ENCODE peak calls at places on chromosome 15, in ten cellular contexts. One of them, this sample, is unnamed.

GRCh38 chr15:70817266-70817665 is 36.7 kb downstream of the LARP6 start:
- DNase-seq in colonic mucosa: no peak
- DNase-seq in fibroblast of lung: no peak
- DNase-seq in foreskin fibroblast: no peak
- DNase-seq in right atrium auricular region: no peak
- DNase-seq in cardiac fibroblast: no peak
- DNase-seq in HepG2: no peak
- DNase-seq in astrocyte: no peak
- DNase-seq in AG04450: no peak
- DNase-seq in lung: no peak
- DNase-seq in this sample: no peak

GRCh38 chr15:38883987-38884386 is 319.4 kb upstream of the RASGRP1 start:
- DNase-seq in colonic mucosa: no peak
- DNase-seq in fibroblast of lung: no peak
- DNase-seq in foreskin fibroblast: peak
- DNase-seq in right atrium auricular region: no peak
- DNase-seq in cardiac fibroblast: no peak
- DNase-seq in HepG2: no peak
- DNase-seq in astrocyte: peak
- DNase-seq in AG04450: no peak
- DNase-seq in lung: no peak
- DNase-seq in this sample: no peak

GRCh38 chr15:85745525-85745924 is 49.2 kb downstream of the KLHL25 start:
- DNase-seq in colonic mucosa: no peak
- DNase-seq in fibroblast of lung: no peak
- DNase-seq in foreskin fibroblast: no peak
- DNase-seq in right atrium auricular region: peak
- DNase-seq in cardiac fibroblast: no peak
- DNase-seq in HepG2: no peak
- DNase-seq in astrocyte: no peak
- DNase-seq in AG04450: no peak
- DNase-seq in lung: peak
- DNase-seq in this sample: no peak

GRCh38 chr15:29936353-29937049 is 114.2 kb upstream of the TJP1 start:
- DNase-seq in colonic mucosa: no peak
- DNase-seq in fibroblast of lung: peak
- DNase-seq in foreskin fibroblast: no peak
- DNase-seq in right atrium auricular region: no peak
- DNase-seq in cardiac fibroblast: peak
- DNase-seq in HepG2: no peak
- DNase-seq in astrocyte: peak
- DNase-seq in AG04450: no peak
- DNase-seq in lung: no peak
- DNase-seq in this sample: no peak

GRCh38 chr15:76994971-76995945 is at the start of gene PSTPIP1:
- DNase-seq in colonic mucosa: no peak
- DNase-seq in fibroblast of lung: no peak
- DNase-seq in foreskin fibroblast: no peak
- DNase-seq in right atrium auricular region: no peak
- DNase-seq in cardiac fibroblast: no peak
- DNase-seq in HepG2: no peak
- DNase-seq in astrocyte: no peak
- DNase-seq in AG04450: no peak
- DNase-seq in lung: no peak
- DNase-seq in this sample: no peak

GRCh38 chr15:48602358-48603122 is 43.0 kb downstream of the FBN1 start:
- DNase-seq in colonic mucosa: no peak
- DNase-seq in fibroblast of lung: peak
- DNase-seq in foreskin fibroblast: peak
- DNase-seq in right atrium auricular region: no peak
- DNase-seq in cardiac fibroblast: peak
- DNase-seq in HepG2: no peak
- DNase-seq in astrocyte: peak
- DNase-seq in AG04450: no peak
- DNase-seq in lung: no peak
- DNase-seq in this sample: no peak

GRCh38 chr15:52783929-52784798 is 6.0 kb downstream of the ONECUT1 start:
- DNase-seq in colonic mucosa: no peak
- DNase-seq in fibroblast of lung: no peak
- DNase-seq in foreskin fibroblast: no peak
- DNase-seq in right atrium auricular region: no peak
- DNase-seq in cardiac fibroblast: no peak
- DNase-seq in HepG2: no peak
- DNase-seq in astrocyte: no peak
- DNase-seq in AG04450: no peak
- DNase-seq in lung: no peak
- DNase-seq in this sample: no peak

GRCh38 chr15:45689616-45690015 is 54.8 kb downstream of the SQOR start:
- DNase-seq in colonic mucosa: no peak
- DNase-seq in fibroblast of lung: no peak
- DNase-seq in foreskin fibroblast: no peak
- DNase-seq in right atrium auricular region: no peak
- DNase-seq in cardiac fibroblast: no peak
- DNase-seq in HepG2: no peak
- DNase-seq in astrocyte: no peak
- DNase-seq in AG04450: no peak
- DNase-seq in lung: no peak
- DNase-seq in this sample: no peak

GRCh38 chr15:86568378-86568777 is 488.7 kb downstream of the AGBL1 start:
- DNase-seq in colonic mucosa: no peak
- DNase-seq in fibroblast of lung: no peak
- DNase-seq in foreskin fibroblast: no peak
- DNase-seq in right atrium auricular region: no peak
- DNase-seq in cardiac fibroblast: no peak
- DNase-seq in HepG2: no peak
- DNase-seq in astrocyte: no peak
- DNase-seq in AG04450: no peak
- DNase-seq in lung: no peak
- DNase-seq in this sample: no peak

GRCh38 chr15:59532770-59533379 is 78.7 kb upstream of the GCNT3 start:
- DNase-seq in colonic mucosa: no peak
- DNase-seq in fibroblast of lung: peak
- DNase-seq in foreskin fibroblast: peak
- DNase-seq in right atrium auricular region: no peak
- DNase-seq in cardiac fibroblast: peak
- DNase-seq in HepG2: peak
- DNase-seq in astrocyte: no peak
- DNase-seq in AG04450: peak
- DNase-seq in lung: no peak
- DNase-seq in this sample: no peak

GRCh38 chr15:70587896-70588567 is 175.3 kb downstream of the UACA start:
- DNase-seq in colonic mucosa: no peak
- DNase-seq in fibroblast of lung: no peak
- DNase-seq in foreskin fibroblast: no peak
- DNase-seq in right atrium auricular region: no peak
- DNase-seq in cardiac fibroblast: no peak
- DNase-seq in HepG2: no peak
- DNase-seq in astrocyte: no peak
- DNase-seq in AG04450: no peak
- DNase-seq in lung: no peak
- DNase-seq in this sample: no peak

GRCh38 chr15:70318996-70319465 is 221.3 kb upstream of the TLE3 start:
- DNase-seq in colonic mucosa: no peak
- DNase-seq in fibroblast of lung: peak
- DNase-seq in foreskin fibroblast: peak
- DNase-seq in right atrium auricular region: no peak
- DNase-seq in cardiac fibroblast: peak
- DNase-seq in HepG2: no peak
- DNase-seq in astrocyte: peak
- DNase-seq in AG04450: peak
- DNase-seq in lung: no peak
- DNase-seq in this sample: no peak

GRCh38 chr15:66131200-66131599 is 122.3 kb downstream of the MEGF11 start:
- DNase-seq in colonic mucosa: no peak
- DNase-seq in fibroblast of lung: no peak
- DNase-seq in foreskin fibroblast: no peak
- DNase-seq in right atrium auricular region: no peak
- DNase-seq in cardiac fibroblast: no peak
- DNase-seq in HepG2: no peak
- DNase-seq in astrocyte: no peak
- DNase-seq in AG04450: no peak
- DNase-seq in lung: peak
- DNase-seq in this sample: no peak

GRCh38 chr15:78006567-78007205 is 70.8 kb downstream of the TBC1D2B start:
- DNase-seq in colonic mucosa: peak
- DNase-seq in fibroblast of lung: no peak
- DNase-seq in foreskin fibroblast: no peak
- DNase-seq in right atrium auricular region: no peak
- DNase-seq in cardiac fibroblast: no peak
- DNase-seq in HepG2: no peak
- DNase-seq in astrocyte: no peak
- DNase-seq in AG04450: no peak
- DNase-seq in lung: no peak
- DNase-seq in this sample: no peak

GRCh38 chr15:68387288-68388143 is 44.4 kb downstream of the ITGA11 start:
- DNase-seq in colonic mucosa: peak
- DNase-seq in fibroblast of lung: no peak
- DNase-seq in foreskin fibroblast: no peak
- DNase-seq in right atrium auricular region: peak
- DNase-seq in cardiac fibroblast: no peak
- DNase-seq in HepG2: no peak
- DNase-seq in astrocyte: no peak
- DNase-seq in AG04450: peak
- DNase-seq in lung: no peak
- DNase-seq in this sample: no peak

GRCh38 chr15:31271706-31272557 is 54.7 kb upstream of the KLF13 start:
- DNase-seq in colonic mucosa: no peak
- DNase-seq in fibroblast of lung: no peak
- DNase-seq in foreskin fibroblast: no peak
- DNase-seq in right atrium auricular region: peak
- DNase-seq in cardiac fibroblast: no peak
- DNase-seq in HepG2: no peak
- DNase-seq in astrocyte: no peak
- DNase-seq in AG04450: no peak
- DNase-seq in lung: no peak
- DNase-seq in this sample: peak

GRCh38 chr15:63946524-63947065 is 99.7 kb downstream of the DAPK2 start:
- DNase-seq in colonic mucosa: no peak
- DNase-seq in fibroblast of lung: no peak
- DNase-seq in foreskin fibroblast: no peak
- DNase-seq in right atrium auricular region: peak
- DNase-seq in cardiac fibroblast: no peak
- DNase-seq in HepG2: no peak
- DNase-seq in astrocyte: no peak
- DNase-seq in AG04450: no peak
- DNase-seq in lung: no peak
- DNase-seq in this sample: no peak

GRCh38 chr15:50058231-50058630 is 60.8 kb downstream of the ATP8B4 start:
- DNase-seq in colonic mucosa: no peak
- DNase-seq in fibroblast of lung: peak
- DNase-seq in foreskin fibroblast: peak
- DNase-seq in right atrium auricular region: no peak
- DNase-seq in cardiac fibroblast: peak
- DNase-seq in HepG2: no peak
- DNase-seq in astrocyte: peak
- DNase-seq in AG04450: no peak
- DNase-seq in lung: no peak
- DNase-seq in this sample: no peak

DNA sequence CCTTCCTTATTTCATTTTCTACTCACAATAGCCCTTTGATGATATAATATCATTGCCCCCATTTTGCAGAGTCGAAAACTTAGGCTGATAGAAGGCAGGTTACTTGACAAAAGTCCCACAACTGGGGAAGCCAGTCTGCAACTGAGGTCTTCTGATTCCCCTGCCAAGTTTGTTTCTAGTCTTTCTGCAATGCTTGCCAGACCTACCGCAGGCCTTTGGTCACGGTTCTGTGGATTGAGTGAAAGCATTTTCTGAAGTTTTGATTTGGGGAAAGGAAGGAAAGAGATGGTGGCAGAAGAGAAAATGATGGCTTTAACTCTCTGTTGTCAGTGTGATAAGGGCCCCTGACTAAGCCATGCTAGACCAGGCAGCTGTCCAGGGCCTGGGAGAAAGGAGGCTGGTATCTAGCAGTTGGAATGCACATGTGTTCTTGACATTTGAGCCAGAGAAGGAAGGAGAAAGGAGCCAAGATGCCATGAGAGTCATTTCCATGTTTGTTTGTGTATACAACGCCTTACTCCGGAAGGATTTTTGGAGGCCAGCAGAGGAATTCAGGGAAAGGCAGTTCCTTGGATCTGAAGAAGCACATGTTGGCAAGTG is 29.9 kb downstream of the FAH start:
- DNase-seq in colonic mucosa: no peak
- DNase-seq in fibroblast of lung: peak
- DNase-seq in foreskin fibroblast: peak
- DNase-seq in right atrium auricular region: no peak
- DNase-seq in cardiac fibroblast: peak
- DNase-seq in HepG2: no peak
- DNase-seq in astrocyte: peak
- DNase-seq in AG04450: peak
- DNase-seq in lung: no peak
- DNase-seq in this sample: no peak
- TF ChIP-seq CTCF in colonic mucosa: no peak
- TF ChIP-seq CTCF in fibroblast of lung: no peak
- TF ChIP-seq CTCF in foreskin fibroblast: no peak
- TF ChIP-seq CTCF in right atrium auricular region: no peak
- TF ChIP-seq CTCF in cardiac fibroblast: no peak
- TF ChIP-seq CTCF in HepG2: no peak
- TF ChIP-seq CTCF in astrocyte: no peak
- TF ChIP-seq CTCF in AG04450: no peak
- TF ChIP-seq CTCF in lung: no peak
- TF ChIP-seq CTCF in this sample: no peak

GRCh38 chr15:26852980-26853379 is 13.9 kb upstream of the GABRA5 start:
- DNase-seq in colonic mucosa: no peak
- DNase-seq in fibroblast of lung: no peak
- DNase-seq in foreskin fibroblast: no peak
- DNase-seq in right atrium auricular region: no peak
- DNase-seq in cardiac fibroblast: no peak
- DNase-seq in HepG2: no peak
- DNase-seq in astrocyte: no peak
- DNase-seq in AG04450: no peak
- DNase-seq in lung: no peak
- DNase-seq in this sample: no peak
- TF ChIP-seq CTCF in colonic mucosa: no peak
- TF ChIP-seq CTCF in fibroblast of lung: no peak
- TF ChIP-seq CTCF in foreskin fibroblast: no peak
- TF ChIP-seq CTCF in right atrium auricular region: no peak
- TF ChIP-seq CTCF in cardiac fibroblast: no peak
- TF ChIP-seq CTCF in HepG2: no peak
- TF ChIP-seq CTCF in astrocyte: no peak
- TF ChIP-seq CTCF in AG04450: no peak
- TF ChIP-seq CTCF in lung: no peak
- TF ChIP-seq CTCF in this sample: peak

GRCh38 chr15:101827257-101827656 is 15.3 kb downstream of the OR4F15 start:
- DNase-seq in colonic mucosa: no peak
- DNase-seq in fibroblast of lung: peak
- DNase-seq in foreskin fibroblast: peak
- DNase-seq in right atrium auricular region: no peak
- DNase-seq in cardiac fibroblast: no peak
- DNase-seq in HepG2: no peak
- DNase-seq in astrocyte: peak
- DNase-seq in AG04450: peak
- DNase-seq in lung: no peak
- DNase-seq in this sample: no peak
- TF ChIP-seq CTCF in colonic mucosa: no peak
- TF ChIP-seq CTCF in fibroblast of lung: no peak
- TF ChIP-seq CTCF in foreskin fibroblast: no peak
- TF ChIP-seq CTCF in right atrium auricular region: no peak
- TF ChIP-seq CTCF in cardiac fibroblast: no peak
- TF ChIP-seq CTCF in HepG2: no peak
- TF ChIP-seq CTCF in astrocyte: no peak
- TF ChIP-seq CTCF in AG04450: no peak
- TF ChIP-seq CTCF in lung: no peak
- TF ChIP-seq CTCF in this sample: no peak

GRCh38 chr15:81117581-81117980 is 16.5 kb upstream of the CFAP161 start:
- DNase-seq in colonic mucosa: no peak
- DNase-seq in fibroblast of lung: no peak
- DNase-seq in foreskin fibroblast: no peak
- DNase-seq in right atrium auricular region: no peak
- DNase-seq in cardiac fibroblast: no peak
- DNase-seq in HepG2: no peak
- DNase-seq in astrocyte: no peak
- DNase-seq in AG04450: no peak
- DNase-seq in lung: no peak
- DNase-seq in this sample: no peak
- TF ChIP-seq CTCF in colonic mucosa: no peak
- TF ChIP-seq CTCF in fibroblast of lung: no peak
- TF ChIP-seq CTCF in foreskin fibroblast: no peak
- TF ChIP-seq CTCF in right atrium auricular region: no peak
- TF ChIP-seq CTCF in cardiac fibroblast: no peak
- TF ChIP-seq CTCF in HepG2: no peak
- TF ChIP-seq CTCF in astrocyte: no peak
- TF ChIP-seq CTCF in AG04450: no peak
- TF ChIP-seq CTCF in lung: no peak
- TF ChIP-seq CTCF in this sample: no peak